ENCODE peak calls at places on chromosomes 6 and 20, in seven cellular contexts. One of them, this sample, is unnamed.

GRCh38 chr6:54846857-54847721 is 518 bp downstream of the FAM83B start:
- DNase-seq in thoracic aorta: no peak
- DNase-seq in suprapubic skin: no peak
- DNase-seq in upper lobe of right lung: no peak
- DNase-seq in heart right ventricle: peak; percentile 19
- DNase-seq in aorta: no peak
- DNase-seq in SK-N-MC: no peak
- DNase-seq in this sample: no peak

GRCh38 chr20:330233-331149 is 5.1 kb downstream of the SOX12 start:
- DNase-seq in thoracic aorta: no peak
- DNase-seq in suprapubic skin: no peak
- DNase-seq in upper lobe of right lung: no peak
- DNase-seq in heart right ventricle: no peak
- DNase-seq in aorta: peak; percentile 70
- DNase-seq in SK-N-MC: no peak
- DNase-seq in this sample: peak; percentile 59

GRCh38 chr6:26216015-26216885 is 129.0 kb downstream of the HFE start:
- DNase-seq in thoracic aorta: peak; percentile 28
- DNase-seq in suprapubic skin: no peak
- DNase-seq in upper lobe of right lung: no peak
- DNase-seq in heart right ventricle: no peak
- DNase-seq in aorta: peak; percentile 82
- DNase-seq in SK-N-MC: peak; percentile 95
- DNase-seq in this sample: no peak

GRCh38 chr6:151669208-151669560 is 138.3 kb upstream of the ESR1 start:
- DNase-seq in thoracic aorta: no peak
- DNase-seq in suprapubic skin: no peak
- DNase-seq in upper lobe of right lung: no peak
- DNase-seq in heart right ventricle: no peak
- DNase-seq in aorta: no peak
- DNase-seq in SK-N-MC: no peak
- DNase-seq in this sample: no peak

GRCh38 chr6:10033223-10033829 is 381.5 kb downstream of the TFAP2A start:
- DNase-seq in thoracic aorta: no peak
- DNase-seq in suprapubic skin: no peak
- DNase-seq in upper lobe of right lung: no peak
- DNase-seq in heart right ventricle: no peak
- DNase-seq in aorta: no peak
- DNase-seq in SK-N-MC: no peak
- DNase-seq in this sample: no peak

GRCh38 chr20:34512955-34513419 is 3.2 kb upstream of the DYNLRB1 start:
- DNase-seq in thoracic aorta: no peak
- DNase-seq in suprapubic skin: no peak
- DNase-seq in upper lobe of right lung: no peak
- DNase-seq in heart right ventricle: no peak
- DNase-seq in aorta: no peak
- DNase-seq in SK-N-MC: no peak
- DNase-seq in this sample: no peak

GRCh38 chr6:116556065-116556464 is 2.5 kb downstream of the CALHM4 start:
- DNase-seq in thoracic aorta: no peak
- DNase-seq in suprapubic skin: no peak
- DNase-seq in upper lobe of right lung: no peak
- DNase-seq in heart right ventricle: no peak
- DNase-seq in aorta: no peak
- DNase-seq in SK-N-MC: no peak
- DNase-seq in this sample: no peak

GRCh38 chr6:128135325-128135724 is 234.5 kb upstream of the THEMIS start:
- DNase-seq in thoracic aorta: no peak
- DNase-seq in suprapubic skin: no peak
- DNase-seq in upper lobe of right lung: no peak
- DNase-seq in heart right ventricle: no peak
- DNase-seq in aorta: no peak
- DNase-seq in SK-N-MC: no peak
- DNase-seq in this sample: no peak

GRCh38 chr6:113644861-113645575 is 212.1 kb upstream of the MARCKS start:
- DNase-seq in thoracic aorta: no peak
- DNase-seq in suprapubic skin: no peak
- DNase-seq in upper lobe of right lung: no peak
- DNase-seq in heart right ventricle: no peak
- DNase-seq in aorta: no peak
- DNase-seq in SK-N-MC: no peak
- DNase-seq in this sample: no peak

GRCh38 chr20:43726333-43726732 is 469 bp downstream of the GTSF1L start:
- DNase-seq in thoracic aorta: no peak
- DNase-seq in suprapubic skin: no peak
- DNase-seq in upper lobe of right lung: no peak
- DNase-seq in heart right ventricle: no peak
- DNase-seq in aorta: peak; percentile 36
- DNase-seq in SK-N-MC: no peak
- DNase-seq in this sample: no peak

GRCh38 chr6:11769244-11769643 is 9.4 kb downstream of the ADTRP start:
- DNase-seq in thoracic aorta: no peak
- DNase-seq in suprapubic skin: no peak
- DNase-seq in upper lobe of right lung: no peak
- DNase-seq in heart right ventricle: no peak
- DNase-seq in aorta: no peak
- DNase-seq in SK-N-MC: no peak
- DNase-seq in this sample: no peak

GRCh38 chr6:144928847-144929246 is 643.7 kb downstream of the UTRN start:
- DNase-seq in thoracic aorta: no peak
- DNase-seq in suprapubic skin: no peak
- DNase-seq in upper lobe of right lung: no peak
- DNase-seq in heart right ventricle: no peak
- DNase-seq in aorta: no peak
- DNase-seq in SK-N-MC: no peak
- DNase-seq in this sample: no peak

GRCh38 chr6:63899550-63899949 is 263.9 kb downstream of the PHF3 start:
- DNase-seq in thoracic aorta: no peak
- DNase-seq in suprapubic skin: no peak
- DNase-seq in upper lobe of right lung: no peak
- DNase-seq in heart right ventricle: no peak
- DNase-seq in aorta: no peak
- DNase-seq in SK-N-MC: no peak
- DNase-seq in this sample: no peak

GRCh38 chr6:53210821-53211220 is 62.2 kb upstream of the GCM1 start:
- DNase-seq in thoracic aorta: no peak
- DNase-seq in suprapubic skin: no peak
- DNase-seq in upper lobe of right lung: no peak
- DNase-seq in heart right ventricle: no peak
- DNase-seq in aorta: no peak
- DNase-seq in SK-N-MC: no peak
- DNase-seq in this sample: no peak

GRCh38 chr6:29107758-29108157 is at the start of gene OR2J3:
- DNase-seq in thoracic aorta: no peak
- DNase-seq in suprapubic skin: no peak
- DNase-seq in upper lobe of right lung: no peak
- DNase-seq in heart right ventricle: no peak
- DNase-seq in aorta: no peak
- DNase-seq in SK-N-MC: no peak
- DNase-seq in this sample: no peak

GRCh38 chr20:32524871-32525501 is 60.1 kb downstream of the NOL4L start:
- DNase-seq in thoracic aorta: peak; percentile 30
- DNase-seq in suprapubic skin: no peak
- DNase-seq in upper lobe of right lung: peak; percentile 85
- DNase-seq in heart right ventricle: peak; percentile 77
- DNase-seq in aorta: peak; percentile 90
- DNase-seq in SK-N-MC: no peak
- DNase-seq in this sample: peak; percentile 60

GRCh38 chr6:84224251-84224650 is 3.2 kb downstream of the CEP162 start:
- DNase-seq in thoracic aorta: no peak
- DNase-seq in suprapubic skin: no peak
- DNase-seq in upper lobe of right lung: no peak
- DNase-seq in heart right ventricle: no peak
- DNase-seq in aorta: no peak
- DNase-seq in SK-N-MC: peak; percentile 91
- DNase-seq in this sample: no peak

GRCh38 chr6:84227044-84227433 is 404 bp downstream of the CEP162 start:
- DNase-seq in thoracic aorta: no peak
- DNase-seq in suprapubic skin: no peak
- DNase-seq in upper lobe of right lung: no peak
- DNase-seq in heart right ventricle: no peak
- DNase-seq in aorta: no peak
- DNase-seq in SK-N-MC: no peak
- DNase-seq in this sample: no peak

GRCh38 chr6:84227434-84228197 is at the start of gene CEP162:
- DNase-seq in thoracic aorta: peak; percentile 84
- DNase-seq in suprapubic skin: peak; percentile 96
- DNase-seq in upper lobe of right lung: peak; percentile 96
- DNase-seq in heart right ventricle: peak; percentile 90
- DNase-seq in aorta: peak; percentile 98
- DNase-seq in SK-N-MC: peak; percentile 80
- DNase-seq in this sample: peak; percentile 91

GRCh38 chr6:84222426-84222825 is 5.0 kb downstream of the CEP162 start:
- DNase-seq in thoracic aorta: no peak
- DNase-seq in suprapubic skin: no peak
- DNase-seq in upper lobe of right lung: no peak
- DNase-seq in heart right ventricle: no peak
- DNase-seq in aorta: no peak
- DNase-seq in SK-N-MC: no peak
- DNase-seq in this sample: no peak

DNA sequence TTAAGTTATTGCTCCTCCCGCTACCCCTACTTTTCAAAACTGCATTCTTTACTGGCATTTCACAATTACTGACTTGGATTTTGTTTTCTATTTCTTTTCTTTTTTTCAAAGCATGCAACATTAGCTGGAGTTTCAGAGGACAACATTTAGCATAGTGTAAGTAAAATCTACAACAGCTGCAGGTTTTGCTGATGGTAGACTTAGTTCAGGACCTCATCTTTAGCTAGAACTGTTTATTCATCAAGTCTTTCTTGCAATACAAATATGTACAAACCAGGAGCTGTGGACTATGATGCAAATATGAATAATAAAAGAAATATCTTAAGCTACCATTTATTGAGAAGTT is 728 bp upstream of the CEP162 start:
- DNase-seq in thoracic aorta: no peak
- DNase-seq in suprapubic skin: no peak
- DNase-seq in upper lobe of right lung: no peak
- DNase-seq in heart right ventricle: no peak
- DNase-seq in aorta: no peak
- DNase-seq in SK-N-MC: no peak
- DNase-seq in this sample: no peak
- H3K27ac ChIP-seq in thoracic aorta: peak overlapping the region; percentile 91
- H3K27ac ChIP-seq in suprapubic skin: no peak overlapping the region
- H3K27ac ChIP-seq in upper lobe of right lung: peak overlapping the region; percentile 87
- H3K27ac ChIP-seq in heart right ventricle: peak overlapping the region; percentile 86
- H3K27ac ChIP-seq in aorta: no peak overlapping the region
- H3K27ac ChIP-seq in SK-N-MC: no peak overlapping the region
- H3K27ac ChIP-seq in this sample: peak overlapping the region; percentile 97

GRCh38 chr20:25308671-25309394 is 60.9 kb downstream of the PYGB start:
- DNase-seq in thoracic aorta: no peak
- DNase-seq in suprapubic skin: peak; percentile 66
- DNase-seq in upper lobe of right lung: peak; percentile 61
- DNase-seq in heart right ventricle: no peak
- DNase-seq in aorta: peak; percentile 72
- DNase-seq in SK-N-MC: no peak
- DNase-seq in this sample: no peak
- H3K27ac ChIP-seq in thoracic aorta: peak overlapping the region; percentile 16
- H3K27ac ChIP-seq in suprapubic skin: peak overlapping the region; percentile 86
- H3K27ac ChIP-seq in upper lobe of right lung: peak overlapping the region; percentile 81
- H3K27ac ChIP-seq in heart right ventricle: peak overlapping the region; percentile 68
- H3K27ac ChIP-seq in aorta: no peak overlapping the region
- H3K27ac ChIP-seq in SK-N-MC: no peak overlapping the region
- H3K27ac ChIP-seq in this sample: no peak overlapping the region

GRCh38 chr6:152973916-152974315 is 8.9 kb downstream of the FBXO5 start:
- DNase-seq in thoracic aorta: no peak
- DNase-seq in suprapubic skin: no peak
- DNase-seq in upper lobe of right lung: no peak
- DNase-seq in heart right ventricle: no peak
- DNase-seq in aorta: no peak
- DNase-seq in SK-N-MC: no peak
- DNase-seq in this sample: no peak
- H3K27ac ChIP-seq in thoracic aorta: no peak overlapping the region
- H3K27ac ChIP-seq in suprapubic skin: no peak overlapping the region
- H3K27ac ChIP-seq in upper lobe of right lung: no peak overlapping the region
- H3K27ac ChIP-seq in heart right ventricle: no peak overlapping the region
- H3K27ac ChIP-seq in aorta: no peak overlapping the region
- H3K27ac ChIP-seq in SK-N-MC: no peak overlapping the region
- H3K27ac ChIP-seq in this sample: no peak overlapping the region

GRCh38 chr6:41578714-41579610 is 32.8 kb downstream of the FOXP4 start:
- DNase-seq in thoracic aorta: no peak
- DNase-seq in suprapubic skin: no peak
- DNase-seq in upper lobe of right lung: no peak
- DNase-seq in heart right ventricle: no peak
- DNase-seq in aorta: no peak
- DNase-seq in SK-N-MC: no peak
- DNase-seq in this sample: no peak
- H3K27ac ChIP-seq in thoracic aorta: no peak overlapping the region
- H3K27ac ChIP-seq in suprapubic skin: peak overlapping the region; percentile 24
- H3K27ac ChIP-seq in upper lobe of right lung: no peak overlapping the region
- H3K27ac ChIP-seq in heart right ventricle: no peak overlapping the region
- H3K27ac ChIP-seq in aorta: no peak overlapping the region
- H3K27ac ChIP-seq in SK-N-MC: peak overlapping the region; percentile 84
- H3K27ac ChIP-seq in this sample: peak overlapping the region; percentile 16

GRCh38 chr6:15462717-15463525 is 199.9 kb downstream of the DTNBP1 start:
- DNase-seq in thoracic aorta: no peak
- DNase-seq in suprapubic skin: no peak
- DNase-seq in upper lobe of right lung: no peak
- DNase-seq in heart right ventricle: no peak
- DNase-seq in aorta: no peak
- DNase-seq in SK-N-MC: no peak
- DNase-seq in this sample: no peak

GRCh38 chr6:15461127-15461944 is 201.5 kb downstream of the DTNBP1 start:
- DNase-seq in thoracic aorta: no peak
- DNase-seq in suprapubic skin: no peak
- DNase-seq in upper lobe of right lung: no peak
- DNase-seq in heart right ventricle: no peak
- DNase-seq in aorta: no peak
- DNase-seq in SK-N-MC: no peak
- DNase-seq in this sample: no peak

GRCh38 chr6:15460110-15460727 is 202.6 kb downstream of the DTNBP1 start:
- DNase-seq in thoracic aorta: no peak
- DNase-seq in suprapubic skin: no peak
- DNase-seq in upper lobe of right lung: no peak
- DNase-seq in heart right ventricle: no peak
- DNase-seq in aorta: no peak
- DNase-seq in SK-N-MC: no peak
- DNase-seq in this sample: no peak

GRCh38 chr6:15465212-15465611 is 197.6 kb downstream of the DTNBP1 start:
- DNase-seq in thoracic aorta: no peak
- DNase-seq in suprapubic skin: no peak
- DNase-seq in upper lobe of right lung: no peak
- DNase-seq in heart right ventricle: no peak
- DNase-seq in aorta: no peak
- DNase-seq in SK-N-MC: no peak
- DNase-seq in this sample: no peak

GRCh38 chr6:15464211-15464725 is 198.6 kb downstream of the DTNBP1 start:
- DNase-seq in thoracic aorta: no peak
- DNase-seq in suprapubic skin: no peak
- DNase-seq in upper lobe of right lung: no peak
- DNase-seq in heart right ventricle: peak; percentile 24
- DNase-seq in aorta: no peak
- DNase-seq in SK-N-MC: no peak
- DNase-seq in this sample: no peak
- H3K27ac ChIP-seq in thoracic aorta: no peak overlapping the region
- H3K27ac ChIP-seq in suprapubic skin: no peak overlapping the region
- H3K27ac ChIP-seq in upper lobe of right lung: no peak overlapping the region
- H3K27ac ChIP-seq in heart right ventricle: no peak overlapping the region
- H3K27ac ChIP-seq in aorta: no peak overlapping the region
- H3K27ac ChIP-seq in SK-N-MC: peak overlapping the region; percentile 0
- H3K27ac ChIP-seq in this sample: no peak overlapping the region